ENCODE peak calls at places on chromosomes 6 and 20, in seven cellular contexts. G is psoas muscle, W is kidney, N is A549, P is IMR-90, Q is heart right ventricle, Y is left lung. A is an unnamed sample.

GRCh38 chr6:87342829-87343228 is 1.8 kb upstream of the C6orf163 start:
- DNase-seq in G (no peak), W (no peak), N (no peak), P (no peak), Q (no peak), Y (no peak), A (no peak)

GRCh38 chr6:157571995-157572394 is 191.0 kb downstream of the ZDHHC14 start:
- DNase-seq in G (no peak), W (no peak), N (no peak), P (no peak), Q (no peak), Y (no peak), A (no peak)

GRCh38 chr6:45187841-45188240 is 140.3 kb upstream of the RUNX2 start:
- DNase-seq in G (no peak), W (no peak), N (no peak), P (peak; percentile 55), Q (no peak), Y (no peak), A (no peak)

GRCh38 chr6:121965739-121966138 is 433.7 kb upstream of the HSF2 start:
- DNase-seq in G (peak; percentile 19), W (no peak), N (no peak), P (no peak), Q (no peak), Y (no peak), A (no peak)

GRCh38 chr20:23287366-23288190 is 63.0 kb upstream of the NXT1 start:
- DNase-seq in G (no peak), W (no peak), N (no peak), P (no peak), Q (no peak), Y (no peak), A (no peak)

GRCh38 chr20:8082025-8082424 is 50.0 kb upstream of the PLCB1 start:
- DNase-seq in G (no peak), W (no peak), N (peak; percentile 3), P (no peak), Q (no peak), Y (no peak), A (no peak)

GRCh38 chr6:105748737-105749161 is 337.4 kb upstream of the PRDM1 start:
- DNase-seq in G (no peak), W (peak; percentile 67), N (no peak), P (peak; percentile 85), Q (no peak), Y (peak; percentile 35), A (peak; percentile 86)

GRCh38 chr6:110741517-110741916 is 73.8 kb downstream of the CDK19 start:
- DNase-seq in G (no peak), W (no peak), N (no peak), P (no peak), Q (no peak), Y (no peak), A (no peak)

GRCh38 chr20:40863337-40863919 is 165.2 kb upstream of the TOP1 start:
- DNase-seq in G (no peak), W (peak; percentile 79), N (no peak), P (no peak), Q (no peak), Y (no peak), A (no peak)

GRCh38 chr6:62740171-62740570 is 454.1 kb upstream of the KHDRBS2 start:
- DNase-seq in G (no peak), W (peak; percentile 22), N (no peak), P (no peak), Q (no peak), Y (no peak), A (no peak)

GRCh38 chr6:53309059-53309896 is 39.5 kb downstream of the ELOVL5 start:
- DNase-seq in G (no peak), W (no peak), N (no peak), P (peak; percentile 65), Q (no peak), Y (no peak), A (no peak)

GRCh38 chr6:121485359-121485809 is 49.9 kb downstream of the GJA1 start:
- DNase-seq in G (no peak), W (no peak), N (no peak), P (peak; percentile 14), Q (no peak), Y (no peak), A (no peak)

GRCh38 chr6:50305660-50306059 is 255.9 kb upstream of the DEFB112 start:
- DNase-seq in G (no peak), W (no peak), N (no peak), P (no peak), Q (no peak), Y (no peak), A (no peak)

GRCh38 chr6:56488281-56488680 is 154.4 kb downstream of the DST start:
- DNase-seq in G (no peak), W (no peak), N (no peak), P (no peak), Q (no peak), Y (no peak), A (no peak)

GRCh38 chr6:136550330-136551071 is at the start of gene MAP7:
- DNase-seq in G (peak; percentile 51), W (peak; percentile 95), N (peak; percentile 58), P (peak; percentile 18), Q (peak; percentile 50), Y (peak; percentile 86), A (no peak)
- TF ChIP-seq CTCF in G (peak; percentile 63), W (peak; percentile 87), N (peak; percentile 87), P (peak; percentile 61), Q (peak; percentile 79), Y (peak; percentile 95), A (peak; percentile 91)

DNA sequence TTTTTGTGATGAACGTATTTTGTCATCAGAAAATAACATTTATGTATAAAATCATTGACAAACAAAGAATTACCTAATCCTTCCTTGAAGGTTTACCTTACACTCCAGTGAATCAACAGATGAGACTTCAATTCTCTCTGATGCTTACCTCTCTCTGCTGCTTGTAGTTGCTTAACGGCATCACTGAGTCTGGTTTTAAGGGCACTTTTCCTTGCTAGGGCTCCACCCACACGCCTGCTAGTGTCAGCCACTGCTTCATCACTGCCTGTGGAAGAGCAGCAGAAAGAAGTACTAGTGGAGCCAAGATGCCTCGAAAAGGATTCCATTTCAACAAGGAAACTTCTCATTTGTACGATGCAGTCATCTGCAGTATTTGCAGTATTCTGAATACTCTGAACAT is 63.0 kb downstream of the FAM229B start:
- DNase-seq in G (no peak), W (no peak), N (no peak), P (peak; percentile 47), Q (no peak), Y (no peak), A (no peak)
- TF ChIP-seq CTCF in G (no peak), W (no peak), N (no peak), P (no peak), Q (no peak), Y (no peak), A (no peak)

GRCh38 chr20:50344232-50345071 is 153.8 kb downstream of the CEBPB start:
- DNase-seq in G (no peak), W (no peak), N (no peak), P (no peak), Q (no peak), Y (no peak), A (no peak)
- TF ChIP-seq CTCF in G (no peak), W (no peak), N (peak; percentile 19), P (peak; percentile 27), Q (no peak), Y (no peak), A (peak; percentile 67)

GRCh38 chr6:39189915-39190544 is 39.2 kb downstream of the KCNK5 start:
- DNase-seq in G (peak; percentile 33), W (peak; percentile 76), N (peak; percentile 36), P (peak; percentile 3), Q (no peak), Y (peak; percentile 50), A (no peak)
- TF ChIP-seq CTCF in G (peak; percentile 30), W (peak; percentile 36), N (no peak), P (no peak), Q (peak; percentile 11), Y (peak; percentile 52), A (peak; percentile 44)

DNA sequence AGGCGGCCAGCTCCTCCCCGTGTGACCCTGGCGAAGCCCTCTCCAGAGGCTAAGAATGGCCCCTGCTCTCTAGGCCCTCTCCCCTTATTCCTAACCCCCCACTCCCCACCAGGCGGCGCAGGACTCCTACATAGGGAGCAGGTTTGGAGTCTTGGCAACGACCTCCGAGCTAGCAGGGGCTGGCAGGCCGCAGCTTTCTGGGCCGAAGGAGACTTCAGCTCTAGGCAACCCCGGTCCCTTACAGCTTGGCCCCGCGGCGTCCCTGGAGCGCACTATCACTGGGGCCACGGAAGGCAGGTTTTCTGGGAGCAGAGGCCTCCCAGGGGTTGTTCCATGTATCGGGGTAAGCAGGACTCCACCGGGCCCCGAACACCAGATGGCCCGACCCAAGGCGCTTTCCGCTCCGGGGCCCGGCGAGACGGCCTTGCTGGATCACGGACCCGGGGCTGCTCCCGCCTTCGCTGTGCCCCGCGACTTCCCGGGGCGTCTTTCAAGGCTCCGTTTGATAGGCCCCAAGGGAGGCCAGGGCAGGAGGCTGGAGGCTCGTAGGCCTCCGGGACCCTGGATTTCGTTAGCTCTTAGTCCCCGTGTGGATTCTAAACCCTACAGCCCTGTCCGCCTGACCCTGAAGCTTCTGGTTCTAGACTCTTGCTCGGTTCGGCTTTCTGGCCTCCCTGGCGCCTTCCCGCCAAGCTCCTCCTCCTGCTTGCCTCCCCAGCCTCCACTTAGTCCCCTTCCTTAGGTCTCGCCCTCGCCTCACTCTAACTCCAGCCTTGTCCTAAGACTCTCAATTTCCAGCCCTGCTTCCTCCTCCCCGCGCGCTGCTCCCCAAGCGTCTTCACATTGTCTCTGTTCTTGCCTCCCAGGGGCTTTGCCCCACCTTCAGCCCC is 1.9 kb downstream of the SLC32A1 start:
- DNase-seq in G (no peak), W (no peak), N (peak; percentile 84), P (peak; percentile 11), Q (no peak), Y (no peak), A (no peak)
- TF ChIP-seq CTCF in G (peak; percentile 19), W (no peak), N (peak; percentile 57), P (peak; percentile 34), Q (no peak), Y (no peak), A (no peak)

DNA sequence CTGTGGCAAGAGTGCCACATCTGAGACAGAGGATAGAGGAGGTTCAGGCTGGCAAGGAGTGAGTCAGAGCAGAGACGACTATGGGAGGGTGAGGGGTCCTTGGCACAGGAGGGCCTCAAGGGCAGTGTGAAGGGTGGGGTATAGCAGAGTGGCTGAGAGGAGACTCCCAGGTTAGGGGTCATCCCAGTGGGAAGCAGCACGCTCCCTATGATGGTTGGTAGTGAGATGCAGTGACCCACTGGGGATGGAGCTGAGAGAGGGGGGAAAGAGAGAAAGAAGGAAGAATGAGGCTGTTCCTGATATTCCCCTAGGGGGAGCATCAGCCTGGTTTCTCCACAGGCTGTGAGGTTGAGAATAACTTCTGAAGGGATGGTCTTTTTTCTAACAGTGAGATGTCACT is 97.4 kb downstream of the INSM1 start:
- DNase-seq in G (no peak), W (no peak), N (no peak), P (no peak), Q (no peak), Y (no peak), A (no peak)
- TF ChIP-seq CTCF in G (no peak), W (no peak), N (peak; percentile 16), P (peak; percentile 42), Q (no peak), Y (no peak), A (no peak)

A was measured in CD14-positive monocyte.